ENCODE peak calls at places on chromosome 17, in nine cellular contexts. Y is A549, H is K562, R is HCT116, T is GM23338, F is Panc1, N is HepG2, O is SK-N-SH, W is GM12878. P is an unnamed sample.

GRCh38 chr17:74190154-74190553 is 13.3 kb upstream of the RPL38 start:
- DNase-seq in R (peak), H (peak), Y (peak), O (peak), W (no peak), N (peak), T (peak), F (no peak), P (peak)

GRCh38 chr17:58224315-58224714 is 5.3 kb upstream of the MKS1 start:
- DNase-seq in F (no peak), O (no peak), Y (peak), H (peak), T (no peak), R (peak), W (no peak), N (no peak), P (no peak)

GRCh38 chr17:2171725-2172446 is 117.0 kb downstream of the HIC1 start:
- DNase-seq in R (no peak), Y (no peak), W (no peak), F (no peak), O (no peak), H (no peak), T (peak), N (peak), P (no peak)

GRCh38 chr17:51585514-51586104 is 325.3 kb downstream of the UTP18 start:
- DNase-seq in N (peak), R (peak), Y (peak), H (no peak), T (peak), O (peak), W (no peak), F (no peak), P (no peak)

GRCh38 chr17:81118308-81119221 is 46.7 kb upstream of the PVALEF start:
- DNase-seq in F (no peak), Y (no peak), H (no peak), O (no peak), W (no peak), N (no peak), R (no peak), T (no peak), P (no peak)

GRCh38 chr17:42097691-42098661 is at the start of gene ZNF385C:
- DNase-seq in Y (no peak), W (no peak), H (peak), F (no peak), T (peak), R (no peak), O (peak), N (no peak), P (no peak)

GRCh38 chr17:42659079-42659931 is at the start of gene TUBG2:
- DNase-seq in T (peak), Y (peak), N (peak), W (no peak), O (peak), F (no peak), H (no peak), R (peak), P (no peak)

GRCh38 chr17:31499771-31500554 is 108.5 kb downstream of the RAB11FIP4 start:
- DNase-seq in F (no peak), R (peak), H (no peak), N (peak), W (no peak), Y (no peak), O (peak), T (peak), P (no peak)

GRCh38 chr17:29080323-29080722 is 37.4 kb downstream of the PIPOX start:
- DNase-seq in W (no peak), O (no peak), F (no peak), N (no peak), H (no peak), T (no peak), R (no peak), Y (no peak), P (no peak)

GRCh38 chr17:42698736-42699414 is 16.5 kb downstream of the CNTNAP1 start:
- DNase-seq in T (no peak), N (no peak), W (no peak), O (peak), H (peak), F (no peak), R (no peak), Y (no peak), P (no peak)

GRCh38 chr17:15462962-15463361 is 4.5 kb downstream of the CDRT4 start:
- DNase-seq in R (no peak), N (no peak), T (no peak), Y (no peak), F (no peak), O (no peak), W (no peak), H (no peak), P (no peak)

GRCh38 chr17:67995568-67996191 is 589 bp downstream of the C17orf58 start:
- DNase-seq in T (peak), N (no peak), W (no peak), R (no peak), F (no peak), Y (no peak), O (peak), H (no peak), P (no peak)

GRCh38 chr17:34706029-34706428 is 126.6 kb downstream of the TMEM132E start:
- DNase-seq in O (no peak), W (no peak), Y (no peak), T (peak), N (no peak), H (peak), F (no peak), R (no peak), P (no peak)

GRCh38 chr17:76051071-76051467 is 21.2 kb downstream of the SRP68 start:
- DNase-seq in W (no peak), O (no peak), N (no peak), F (no peak), Y (no peak), H (no peak), R (no peak), T (no peak), P (no peak)

GRCh38 chr17:9887521-9887920 is 17.6 kb downstream of the RCVRN start:
- DNase-seq in Y (peak), O (no peak), T (no peak), W (no peak), N (no peak), R (no peak), F (no peak), H (no peak), P (no peak)

GRCh38 chr17:9886141-9886930 is 18.7 kb downstream of the RCVRN start:
- DNase-seq in H (no peak), Y (no peak), W (no peak), T (no peak), F (no peak), N (no peak), R (no peak), O (no peak), P (no peak)

GRCh38 chr17:9895923-9896322 is 9.1 kb downstream of the RCVRN start:
- DNase-seq in F (no peak), N (no peak), R (no peak), T (no peak), H (no peak), O (no peak), Y (no peak), W (no peak), P (no peak)

GRCh38 chr17:9893606-9894005 is 11.5 kb downstream of the RCVRN start:
- DNase-seq in W (no peak), F (no peak), H (no peak), O (no peak), T (no peak), Y (no peak), R (no peak), N (no peak), P (no peak)

DNA sequence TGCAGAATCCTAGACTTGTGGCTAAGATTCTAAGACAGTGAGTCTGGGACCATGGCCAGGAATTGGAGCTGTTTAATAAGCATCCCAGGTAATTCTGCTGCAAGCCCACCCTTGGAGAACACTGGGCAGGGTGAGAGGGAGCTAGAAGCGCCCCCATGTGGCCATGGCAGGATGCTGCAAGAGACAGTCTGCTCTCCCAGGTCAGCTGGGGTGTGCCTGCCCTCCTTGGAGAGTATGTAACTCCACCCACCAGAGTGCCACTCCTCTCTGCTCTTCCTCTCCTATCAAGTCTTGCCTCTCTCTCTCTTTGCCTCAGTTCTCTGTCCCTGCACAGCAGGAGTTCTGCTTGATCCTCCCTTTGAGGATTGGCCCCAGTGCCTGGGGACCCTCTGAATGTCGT is 14.9 kb downstream of the RCVRN start:
- DNase-seq in N (peak), Y (peak), O (peak), R (peak), W (no peak), T (peak), H (peak), F (no peak), P (no peak)
- TF ChIP-seq REST in N (no peak), Y (no peak), O (no peak), R (no peak), W (no peak), T (no peak), H (no peak), F (no peak), P (no peak)

GRCh38 chr17:79950711-79951110 is 85.0 kb downstream of the TBC1D16 start:
- DNase-seq in O (no peak), W (no peak), R (no peak), Y (no peak), N (no peak), H (no peak), T (peak), F (no peak), P (no peak)
- TF ChIP-seq REST in O (no peak), W (no peak), R (no peak), Y (no peak), N (no peak), H (no peak), T (no peak), F (no peak), P (no peak)

DNA sequence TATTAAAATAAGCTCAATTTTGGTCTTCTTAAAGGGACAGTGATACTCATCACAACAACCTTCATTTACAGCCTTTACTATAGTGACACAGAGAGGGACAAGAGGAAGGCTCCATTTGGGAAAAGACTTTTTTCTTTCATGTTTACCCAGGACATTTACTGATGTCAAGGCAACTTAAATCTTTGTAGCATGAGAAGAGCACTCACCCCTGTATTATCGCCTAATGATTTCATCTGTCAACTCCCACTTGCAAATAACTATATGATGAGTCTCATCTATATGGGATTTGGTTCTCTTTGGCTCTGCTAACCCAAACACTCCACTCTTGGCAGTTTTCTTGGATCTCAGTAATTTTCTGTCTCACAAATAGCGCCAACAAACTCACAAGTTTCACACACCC is 24.1 kb downstream of the BLMH start:
- DNase-seq in H (no peak), N (no peak), F (no peak), T (no peak), O (no peak), Y (no peak), R (no peak), W (no peak), P (no peak)
- TF ChIP-seq REST in H (no peak), N (no peak), F (no peak), T (no peak), O (no peak), Y (no peak), R (no peak), W (no peak), P (no peak)

GRCh38 chr17:45791041-45791582 is 7.0 kb downstream of the CRHR1 start:
- DNase-seq in N (no peak), O (no peak), T (no peak), W (no peak), F (no peak), R (no peak), H (no peak), Y (no peak), P (no peak)

GRCh38 chr17:45792437-45792836 is 8.3 kb downstream of the CRHR1 start:
- DNase-seq in H (no peak), F (no peak), N (no peak), Y (no peak), W (no peak), O (no peak), R (no peak), T (no peak), P (no peak)

GRCh38 chr17:45791935-45792334 is 7.8 kb downstream of the CRHR1 start:
- DNase-seq in Y (peak), F (no peak), W (no peak), R (no peak), H (no peak), O (no peak), N (no peak), T (no peak), P (no peak)

GRCh38 chr17:45789874-45790273 is 5.8 kb downstream of the CRHR1 start:
- DNase-seq in N (no peak), H (no peak), R (no peak), Y (no peak), W (no peak), T (no peak), O (no peak), F (no peak), P (no peak)

GRCh38 chr17:45790296-45790922 is 6.3 kb downstream of the CRHR1 start:
- DNase-seq in H (no peak), Y (no peak), T (no peak), R (no peak), O (no peak), N (no peak), W (no peak), F (no peak), P (no peak)
- TF ChIP-seq REST in H (no peak), Y (no peak), T (no peak), R (no peak), O (no peak), N (no peak), W (no peak), F (no peak), P (no peak)

GRCh38 chr17:63431939-63432804 is 13.9 kb downstream of the CYB561 start:
- DNase-seq in F (no peak), Y (peak), W (no peak), R (no peak), T (no peak), N (peak), O (peak), H (peak), P (no peak)
- TF ChIP-seq REST in F (no peak), Y (no peak), W (no peak), R (no peak), T (no peak), N (no peak), O (no peak), H (peak), P (no peak)

GRCh38 chr17:11144358-11145233 is 96.4 kb upstream of the SHISA6 start:
- DNase-seq in Y (peak), F (peak), N (peak), W (no peak), T (peak), H (peak), R (no peak), O (peak), P (peak)
- TF ChIP-seq REST in Y (no peak), F (no peak), N (no peak), W (no peak), T (no peak), H (no peak), R (no peak), O (no peak), P (no peak)